ENCODE peak calls at places on chromosomes 4 and X, in five cellular contexts. One of them, this sample, is unnamed.

GRCh38 chr4:3824521-3825270 is 58.5 kb downstream of the ADRA2C start:
- DNase-seq in activated naive CD4-positive, alpha-beta T cell treated with anti-CD3 and anti-CD28 coated beads for 36 hours: no peak
- DNase-seq in RPMI8226: no peak
- DNase-seq in activated T-helper 1 cell treated with anti-CD3 and anti-CD28 coated beads, Interleukin-2, amount 50 U/mL, for 16 hours: no peak
- DNase-seq in effector memory CD4-positive, alpha-beta T cell: no peak
- DNase-seq in this sample: no peak

GRCh38 chr4:926538-926937 is 5.6 kb downstream of the GAK start:
- DNase-seq in activated naive CD4-positive, alpha-beta T cell treated with anti-CD3 and anti-CD28 coated beads for 36 hours: no peak
- DNase-seq in activated T-helper 1 cell treated with anti-CD3 and anti-CD28 coated beads, Interleukin-2, amount 50 U/mL, for 16 hours: no peak
- DNase-seq in RPMI8226: no peak
- DNase-seq in effector memory CD4-positive, alpha-beta T cell: no peak
- DNase-seq in this sample: peak

GRCh38 chrX:33339219-33339618 is 127.9 kb upstream of the DMD start:
- DNase-seq in activated naive CD4-positive, alpha-beta T cell treated with anti-CD3 and anti-CD28 coated beads for 36 hours: no peak
- DNase-seq in activated T-helper 1 cell treated with anti-CD3 and anti-CD28 coated beads, Interleukin-2, amount 50 U/mL, for 16 hours: no peak
- DNase-seq in RPMI8226: no peak
- DNase-seq in effector memory CD4-positive, alpha-beta T cell: no peak
- DNase-seq in this sample: no peak

GRCh38 chr4:124459922-124460301 is 252.6 kb downstream of the ANKRD50 start:
- DNase-seq in RPMI8226: no peak
- DNase-seq in activated naive CD4-positive, alpha-beta T cell treated with anti-CD3 and anti-CD28 coated beads for 36 hours: no peak
- DNase-seq in effector memory CD4-positive, alpha-beta T cell: no peak
- DNase-seq in activated T-helper 1 cell treated with anti-CD3 and anti-CD28 coated beads, Interleukin-2, amount 50 U/mL, for 16 hours: no peak
- DNase-seq in this sample: no peak

GRCh38 chr4:155569471-155569870 is 97.2 kb upstream of the GUCY1A1 start:
- DNase-seq in effector memory CD4-positive, alpha-beta T cell: no peak
- DNase-seq in RPMI8226: no peak
- DNase-seq in activated T-helper 1 cell treated with anti-CD3 and anti-CD28 coated beads, Interleukin-2, amount 50 U/mL, for 16 hours: no peak
- DNase-seq in activated naive CD4-positive, alpha-beta T cell treated with anti-CD3 and anti-CD28 coated beads for 36 hours: no peak
- DNase-seq in this sample: no peak

GRCh38 chr4:82043809-82044137 is 330.0 kb downstream of the HNRNPD start:
- DNase-seq in RPMI8226: no peak
- DNase-seq in activated naive CD4-positive, alpha-beta T cell treated with anti-CD3 and anti-CD28 coated beads for 36 hours: peak
- DNase-seq in activated T-helper 1 cell treated with anti-CD3 and anti-CD28 coated beads, Interleukin-2, amount 50 U/mL, for 16 hours: no peak
- DNase-seq in effector memory CD4-positive, alpha-beta T cell: no peak
- DNase-seq in this sample: no peak

GRCh38 chr4:53608649-53609048 is 17.4 kb upstream of the LNX1 start:
- DNase-seq in RPMI8226: no peak
- DNase-seq in activated T-helper 1 cell treated with anti-CD3 and anti-CD28 coated beads, Interleukin-2, amount 50 U/mL, for 16 hours: no peak
- DNase-seq in effector memory CD4-positive, alpha-beta T cell: no peak
- DNase-seq in activated naive CD4-positive, alpha-beta T cell treated with anti-CD3 and anti-CD28 coated beads for 36 hours: no peak
- DNase-seq in this sample: no peak

GRCh38 chrX:38890963-38891362 is 89.7 kb downstream of the MID1IP1 start:
- DNase-seq in activated naive CD4-positive, alpha-beta T cell treated with anti-CD3 and anti-CD28 coated beads for 36 hours: no peak
- DNase-seq in RPMI8226: no peak
- DNase-seq in effector memory CD4-positive, alpha-beta T cell: no peak
- DNase-seq in activated T-helper 1 cell treated with anti-CD3 and anti-CD28 coated beads, Interleukin-2, amount 50 U/mL, for 16 hours: no peak
- DNase-seq in this sample: no peak

GRCh38 chr4:8744083-8744805 is 127.4 kb downstream of the HMX1 start:
- DNase-seq in RPMI8226: peak
- DNase-seq in effector memory CD4-positive, alpha-beta T cell: no peak
- DNase-seq in activated naive CD4-positive, alpha-beta T cell treated with anti-CD3 and anti-CD28 coated beads for 36 hours: no peak
- DNase-seq in activated T-helper 1 cell treated with anti-CD3 and anti-CD28 coated beads, Interleukin-2, amount 50 U/mL, for 16 hours: no peak
- DNase-seq in this sample: peak

GRCh38 chr4:2792711-2793577 is at the start of gene SH3BP2:
- DNase-seq in activated naive CD4-positive, alpha-beta T cell treated with anti-CD3 and anti-CD28 coated beads for 36 hours: peak
- DNase-seq in effector memory CD4-positive, alpha-beta T cell: peak
- DNase-seq in activated T-helper 1 cell treated with anti-CD3 and anti-CD28 coated beads, Interleukin-2, amount 50 U/mL, for 16 hours: peak
- DNase-seq in RPMI8226: peak
- DNase-seq in this sample: peak

This sample was measured in H1.